ENCODE peak calls at places on chromosomes 16 and 17, in nine cellular contexts. C is AG08395; H is effector memory CD8-positive, alpha-beta T cell; P is left ventricle myocardium inferior; F is left colon; N is caudate nucleus; D is stimulated activated naive CD8-positive, alpha-beta T cell treated with anti-CD3 and anti-CD28 coated beads, Interleukin-15, amount 100 ng/mL, for 72 hours; U is H7; Z is spleen. K is an unnamed sample.

GRCh38 chr17:58326609-58327341 is 1.8 kb downstream of the TSPOAP1 start:
- DNase-seq in C (no peak), H (no peak), P (no peak), F (no peak), N (no peak), D (peak), U (peak), Z (peak), K (no peak)

GRCh38 chr17:42097691-42098661 is at the start of gene ZNF385C:
- DNase-seq in C (no peak), H (no peak), P (no peak), F (no peak), N (no peak), D (peak), U (peak), Z (peak), K (peak)

GRCh38 chr16:89931305-89931896 is 8.3 kb downstream of the TUBB3 start:
- DNase-seq in C (no peak), H (no peak), P (no peak), F (no peak), N (no peak), D (no peak), U (no peak), Z (no peak), K (no peak)

GRCh38 chr17:7858487-7858832 is 657 bp downstream of the CYB5D1 start:
- DNase-seq in C (peak), H (no peak), P (peak), F (peak), N (no peak), D (no peak), U (peak), Z (peak), K (peak)

GRCh38 chr17:65307366-65308316 is 170.5 kb downstream of the RGS9 start:
- DNase-seq in C (no peak), H (no peak), P (no peak), F (no peak), N (no peak), D (no peak), U (peak), Z (no peak), K (no peak)

GRCh38 chr17:1709971-1710806 is at the start of gene TLCD2:
- DNase-seq in C (peak), H (no peak), P (peak), F (peak), N (no peak), D (no peak), U (peak), Z (peak), K (peak)

GRCh38 chr16:56190903-56191806 is at the start of gene GNAO1:
- DNase-seq in C (peak), H (peak), P (peak), F (peak), N (peak), D (peak), U (peak), Z (peak), K (peak)

GRCh38 chr16:3471518-3472176 is 23.6 kb downstream of the C16orf90 start:
- DNase-seq in C (no peak), H (no peak), P (no peak), F (no peak), N (no peak), D (no peak), U (no peak), Z (no peak), K (no peak)

GRCh38 chr17:6799738-6800137 is 23.7 kb downstream of the FBXO39 start:
- DNase-seq in C (no peak), H (no peak), P (no peak), F (no peak), N (no peak), D (no peak), U (no peak), Z (no peak), K (no peak)

GRCh38 chr17:1193300-1193699 is 13.5 kb upstream of the ABR start:
- DNase-seq in C (no peak), H (no peak), P (no peak), F (no peak), N (no peak), D (no peak), U (no peak), Z (no peak), K (no peak)

GRCh38 chr16:72301416-72302048 is 129.6 kb upstream of the PMFBP1 start:
- DNase-seq in C (no peak), H (no peak), P (no peak), F (no peak), N (no peak), D (no peak), U (no peak), Z (no peak), K (no peak)

GRCh38 chr17:32998111-32998892 is 6.7 kb downstream of the SPACA3 start:
- DNase-seq in C (peak), H (peak), P (peak), F (peak), N (peak), D (peak), U (peak), Z (peak), K (peak)

GRCh38 chr17:80006339-80006720 is 29.3 kb downstream of the TBC1D16 start:
- DNase-seq in C (no peak), H (no peak), P (no peak), F (no peak), N (no peak), D (no peak), U (peak), Z (no peak), K (no peak)

GRCh38 chr17:15381707-15382106 is 40.3 kb upstream of the TEKT3 start:
- DNase-seq in C (no peak), H (no peak), P (no peak), F (no peak), N (no peak), D (no peak), U (no peak), Z (no peak), K (no peak)

GRCh38 chr17:11880714-11881113 is 116.6 kb downstream of the ZNF18 start:
- DNase-seq in C (no peak), H (no peak), P (no peak), F (no peak), N (peak), D (no peak), U (peak), Z (no peak), K (no peak)

GRCh38 chr16:1331712-1332617 is 1.5 kb upstream of the BAIAP3 start:
- DNase-seq in C (peak), H (peak), P (peak), F (peak), N (no peak), D (peak), U (peak), Z (peak), K (peak)

GRCh38 chr16:17828012-17828411 is 357.3 kb upstream of the XYLT1 start:
- DNase-seq in C (peak), H (no peak), P (no peak), F (no peak), N (no peak), D (no peak), U (no peak), Z (no peak), K (no peak)

GRCh38 chr17:57916925-57917858 is 38.0 kb downstream of the CUEDC1 start:
- DNase-seq in C (no peak), H (no peak), P (peak), F (no peak), N (no peak), D (no peak), U (no peak), Z (no peak), K (no peak)

GRCh38 chr17:44409309-44410028 is 20.0 kb upstream of the ITGA2B start:
- DNase-seq in C (no peak), H (no peak), P (no peak), F (no peak), N (no peak), D (no peak), U (no peak), Z (no peak), K (no peak)

GRCh38 chr16:15725641-15726240 is 75.7 kb downstream of the NDE1 start:
- DNase-seq in C (no peak), H (no peak), P (no peak), F (no peak), N (no peak), D (no peak), U (no peak), Z (no peak), K (no peak)

GRCh38 chr16:69417537-69418199 is 6.8 kb upstream of the CYB5B start:
- DNase-seq in C (no peak), H (no peak), P (no peak), F (peak), N (peak), D (no peak), U (peak), Z (no peak), K (no peak)

GRCh38 chr17:43984521-43984920 is 19.9 kb upstream of the NAGS start:
- DNase-seq in C (no peak), H (no peak), P (no peak), F (no peak), N (no peak), D (no peak), U (peak), Z (no peak), K (no peak)

GRCh38 chr17:40850287-40850972 is 16.6 kb downstream of the KRT12 start:
- DNase-seq in C (no peak), H (no peak), P (no peak), F (no peak), N (no peak), D (no peak), U (no peak), Z (no peak), K (no peak)

GRCh38 chr17:80036715-80037477 is 454 bp downstream of the CCDC40 start:
- DNase-seq in C (peak), H (peak), P (no peak), F (peak), N (peak), D (peak), U (peak), Z (peak), K (no peak)

GRCh38 chr16:78780808-78781207 is 681.4 kb downstream of the WWOX start:
- DNase-seq in C (no peak), H (no peak), P (no peak), F (no peak), N (no peak), D (no peak), U (no peak), Z (no peak), K (no peak)